ENCODE peak calls at places on chromosomes 11 and 22, in six cellular contexts. F is tibial artery, C is cardiac muscle cell, Y is IMR-90, A is neural progenitor cell, G is fibroblast of mammary gland. I is an unnamed sample.

GRCh38 chr11:60315866-60316265 is 11.2 kb upstream of the MS4A6E start:
- DNase-seq in F (no peak), C (peak), Y (no peak), A (peak), G (no peak), I (no peak)

GRCh38 chr11:68065841-68066240 is 27.0 kb downstream of the TCIRG1 start:
- DNase-seq in F (no peak), C (no peak), Y (no peak), A (no peak), G (no peak), I (no peak)

GRCh38 chr22:34800265-34800664 is 265.7 kb upstream of the ISX start:
- DNase-seq in F (no peak), C (no peak), Y (no peak), A (no peak), G (no peak), I (no peak)

GRCh38 chr11:29018631-29019030 is 910.4 kb downstream of the METTL15 start:
- DNase-seq in F (no peak), C (no peak), Y (peak), A (no peak), G (peak), I (no peak)

GRCh38 chr11:88315981-88316441 is 21.5 kb downstream of the CTSC start:
- DNase-seq in F (no peak), C (no peak), Y (no peak), A (no peak), G (no peak), I (no peak)

GRCh38 chr22:25760848-25761595 is 19.0 kb downstream of the MYO18B start:
- DNase-seq in F (no peak), C (no peak), Y (no peak), A (no peak), G (no peak), I (no peak)

GRCh38 chr11:116527180-116527991 is 245.4 kb downstream of the BUD13 start:
- DNase-seq in F (no peak), C (no peak), Y (no peak), A (no peak), G (no peak), I (no peak)

GRCh38 chr11:131624526-131624925 is 254.1 kb downstream of the NTM start:
- DNase-seq in F (no peak), C (no peak), Y (peak), A (no peak), G (peak), I (no peak)

GRCh38 chr11:111265421-111265820 is 19.9 kb downstream of the POU2AF2 start:
- DNase-seq in F (no peak), C (no peak), Y (no peak), A (no peak), G (no peak), I (no peak)

GRCh38 chr11:1304376-1304775 is 5.1 kb downstream of the TOLLIP start:
- DNase-seq in F (no peak), C (peak), Y (no peak), A (no peak), G (no peak), I (no peak)

GRCh38 chr11:35337136-35337918 is 82.0 kb downstream of the SLC1A2 start:
- DNase-seq in F (no peak), C (no peak), Y (peak), A (no peak), G (peak), I (no peak)

GRCh38 chr22:19909350-19910179 is 32.0 kb upstream of the COMT start:
- DNase-seq in F (peak), C (peak), Y (peak), A (peak), G (peak), I (peak)

GRCh38 chr11:967995-968751 is 42.5 kb downstream of the AP2A2 start:
- DNase-seq in F (no peak), C (no peak), Y (no peak), A (no peak), G (no peak), I (no peak)

GRCh38 chr22:45891996-45892621 is 84.9 kb downstream of the WNT7B start:
- DNase-seq in F (no peak), C (no peak), Y (no peak), A (no peak), G (no peak), I (no peak)

GRCh38 chr11:81993755-81994154 is 739.9 kb downstream of the FAM181B start:
- DNase-seq in F (no peak), C (no peak), Y (no peak), A (no peak), G (no peak), I (no peak)

GRCh38 chr22:36577019-36577418 is 48.1 kb upstream of the EIF3D start:
- DNase-seq in F (no peak), C (no peak), Y (peak), A (no peak), G (peak), I (no peak)

GRCh38 chr11:12249590-12250260 is 127.6 kb upstream of the PARVA start:
- DNase-seq in F (no peak), C (no peak), Y (no peak), A (no peak), G (no peak), I (no peak)

GRCh38 chr11:25902476-25902875 is 429.5 kb upstream of the ANO3 start:
- DNase-seq in F (no peak), C (no peak), Y (no peak), A (no peak), G (no peak), I (no peak)

GRCh38 chr22:20117656-20118571 is 888 bp upstream of the TRMT2A start:
- DNase-seq in F (no peak), C (peak), Y (peak), A (peak), G (peak), I (no peak)

GRCh38 chr11:41947392-41947791 is 487.9 kb upstream of the LRRC4C start:
- DNase-seq in F (no peak), C (peak), Y (no peak), A (no peak), G (no peak), I (no peak)

GRCh38 chr22:35634981-35635540 is 13.2 kb upstream of the APOL6 start:
- DNase-seq in F (no peak), C (no peak), Y (peak), A (no peak), G (peak), I (no peak)

GRCh38 chr11:65540290-65541092 is 15.6 kb downstream of the SCYL1 start:
- DNase-seq in F (peak), C (peak), Y (peak), A (peak), G (peak), I (peak)
- TF ChIP-seq CTCF in F (peak), C (peak), Y (peak), A (peak), G (peak), I (peak)

DNA sequence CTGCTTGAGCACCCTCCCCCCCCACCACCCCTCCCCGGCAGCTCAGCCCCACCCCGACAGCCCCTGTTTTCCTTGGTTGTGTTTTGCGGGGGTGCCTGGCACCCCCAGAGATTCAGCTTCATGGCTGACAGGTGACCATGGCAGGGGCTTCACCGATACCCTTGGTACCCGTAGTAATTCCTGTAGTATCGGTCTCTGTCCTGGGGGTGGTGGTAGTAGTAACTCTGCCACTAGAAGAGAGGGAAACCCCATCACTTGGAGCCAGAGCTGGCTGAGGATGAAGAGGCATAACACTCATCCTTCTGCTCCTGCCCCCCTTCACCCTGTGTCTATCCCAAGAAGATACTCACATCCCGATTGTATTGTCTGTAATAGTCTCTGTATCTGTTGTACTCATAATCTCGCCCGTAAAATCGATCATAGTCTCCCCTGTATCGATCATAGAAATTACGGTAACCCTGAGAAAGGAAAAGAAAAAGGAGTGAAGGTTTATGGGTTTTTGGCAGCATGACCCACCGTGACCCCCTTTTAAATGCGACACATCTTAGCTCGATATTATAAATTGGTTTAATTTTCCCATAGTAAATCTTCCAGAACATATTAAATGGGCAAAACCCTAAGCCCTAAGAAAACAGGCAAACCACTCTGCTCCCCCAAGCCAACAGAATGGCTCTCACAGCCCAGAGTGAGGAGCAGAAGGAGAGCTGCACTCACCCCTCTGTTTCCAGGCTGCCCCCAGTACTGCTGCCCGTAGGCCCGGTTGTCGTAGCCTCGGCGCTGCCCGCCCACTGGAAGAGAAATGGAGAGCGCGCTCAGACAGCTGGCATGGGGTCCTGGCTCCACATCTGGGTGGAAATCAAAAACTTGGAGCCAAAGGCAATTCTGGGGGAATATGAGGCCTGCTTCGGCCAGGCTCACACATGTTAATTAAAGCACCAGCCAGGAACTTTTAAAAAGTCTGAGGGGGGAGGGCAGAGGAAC is 8.0 kb downstream of the GNG3 start:
- DNase-seq in F (no peak), C (no peak), Y (no peak), A (no peak), G (no peak), I (no peak)
- TF ChIP-seq CTCF in F (no peak), C (no peak), Y (no peak), A (no peak), G (no peak), I (no peak)

GRCh38 chr22:42160251-42160650 is 29.6 kb upstream of the CYP2D6 start:
- DNase-seq in F (no peak), C (no peak), Y (no peak), A (no peak), G (no peak), I (no peak)

GRCh38 chr22:42156597-42156996 is 26.0 kb upstream of the CYP2D6 start:
- DNase-seq in F (no peak), C (no peak), Y (no peak), A (no peak), G (no peak), I (no peak)

GRCh38 chr22:42160830-42161696 is 30.5 kb upstream of the CYP2D6 start:
- DNase-seq in F (no peak), C (no peak), Y (no peak), A (no peak), G (no peak), I (no peak)

GRCh38 chr22:42156121-42156520 is 25.5 kb upstream of the CYP2D6 start:
- DNase-seq in F (no peak), C (no peak), Y (no peak), A (no peak), G (no peak), I (no peak)

GRCh38 chr22:42158456-42159132 is 28.0 kb upstream of the CYP2D6 start:
- DNase-seq in F (no peak), C (no peak), Y (no peak), A (no peak), G (no peak), I (no peak)
- TF ChIP-seq CTCF in F (no peak), C (no peak), Y (no peak), A (no peak), G (no peak), I (no peak)

GRCh38 chr11:93131709-93132108 is 66.1 kb downstream of the SLC36A4 start:
- DNase-seq in F (no peak), C (peak), Y (no peak), A (peak), G (no peak), I (no peak)
- TF ChIP-seq CTCF in F (no peak), C (no peak), Y (peak), A (peak), G (peak), I (peak)

GRCh38 chr11:129785383-129786111 is 30.1 kb upstream of the TMEM45B start:
- DNase-seq in F (no peak), C (no peak), Y (peak), A (no peak), G (peak), I (no peak)
- TF ChIP-seq CTCF in F (no peak), C (peak), Y (peak), A (peak), G (peak), I (no peak)

DNA sequence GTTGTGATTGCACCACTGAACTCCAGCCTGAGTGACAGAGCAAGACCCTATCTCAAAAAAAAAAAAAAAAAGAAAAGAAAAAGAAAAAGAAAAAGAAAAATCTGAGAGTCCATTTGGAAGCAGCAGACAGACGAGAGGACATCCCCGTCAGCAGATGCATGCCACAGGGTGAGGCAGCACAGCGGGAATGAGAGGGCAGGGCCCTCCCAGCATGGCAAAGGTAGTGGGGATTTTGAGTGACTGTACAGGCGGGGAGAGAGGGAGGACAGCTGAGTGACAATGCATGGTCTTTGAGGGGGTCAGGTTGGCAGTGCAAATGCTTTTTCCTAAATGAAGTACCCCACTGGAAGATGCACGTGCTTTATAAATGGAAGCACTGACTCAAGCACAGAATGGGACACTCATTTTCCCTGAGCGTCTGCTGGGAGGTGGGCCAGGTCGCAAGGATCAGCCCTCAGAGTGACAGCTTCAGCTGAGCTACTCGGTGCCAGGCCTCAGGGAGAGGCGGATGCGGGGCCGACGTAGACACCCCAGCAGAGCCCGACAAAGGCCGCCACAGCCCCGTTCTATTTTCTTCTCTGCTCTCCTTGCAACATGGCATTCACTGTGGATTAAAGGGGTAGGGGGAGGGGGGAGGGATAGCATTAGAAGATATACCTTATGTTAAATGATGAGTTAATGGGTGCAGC is 113.5 kb downstream of the SHANK2 start:
- DNase-seq in F (no peak), C (no peak), Y (no peak), A (peak), G (no peak), I (no peak)
- TF ChIP-seq CTCF in F (no peak), C (no peak), Y (no peak), A (no peak), G (no peak), I (no peak)

GRCh38 chr22:32677876-32678275 is 123.6 kb upstream of the TIMP3 start:
- DNase-seq in F (no peak), C (no peak), Y (no peak), A (no peak), G (no peak), I (no peak)

GRCh38 chr22:32680277-32680676 is 121.2 kb upstream of the TIMP3 start:
- DNase-seq in F (no peak), C (no peak), Y (no peak), A (no peak), G (no peak), I (no peak)

GRCh38 chr22:32672542-32672941 is 129.0 kb upstream of the TIMP3 start:
- DNase-seq in F (no peak), C (no peak), Y (no peak), A (no peak), G (no peak), I (no peak)

GRCh38 chr22:32676196-32676595 is 125.3 kb upstream of the TIMP3 start:
- DNase-seq in F (no peak), C (no peak), Y (no peak), A (no peak), G (no peak), I (no peak)

GRCh38 chr22:32674925-32675825 is 126.3 kb upstream of the TIMP3 start:
- DNase-seq in F (no peak), C (no peak), Y (no peak), A (no peak), G (peak), I (no peak)
- TF ChIP-seq CTCF in F (no peak), C (peak), Y (peak), A (no peak), G (peak), I (no peak)

GRCh38 chr11:22426915-22427314 is 88.7 kb downstream of the SLC17A6 start:
- DNase-seq in F (no peak), C (no peak), Y (peak), A (no peak), G (peak), I (no peak)
- TF ChIP-seq CTCF in F (no peak), C (peak), Y (peak), A (no peak), G (peak), I (no peak)

DNA sequence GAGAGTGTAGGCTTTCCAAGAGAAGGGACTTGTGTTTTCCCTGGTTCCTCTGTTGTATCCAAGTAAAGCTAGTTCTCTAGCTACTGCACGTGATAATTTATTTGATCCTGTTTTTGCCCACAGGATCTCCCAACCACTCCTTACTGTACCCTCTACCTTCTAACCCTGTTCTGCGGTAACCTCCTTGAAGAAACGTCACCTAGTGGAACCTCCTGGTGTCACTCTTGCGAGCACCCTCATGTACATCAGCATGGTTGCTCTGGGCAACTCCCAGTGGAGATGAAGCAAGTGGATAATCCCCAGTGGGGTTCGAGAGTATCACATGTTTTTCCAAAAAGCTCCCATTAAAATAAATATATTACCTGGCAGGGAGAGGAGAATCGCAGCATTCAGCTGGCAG is 108.9 kb upstream of the CLMP start:
- DNase-seq in F (no peak), C (no peak), Y (no peak), A (no peak), G (no peak), I (no peak)
- TF ChIP-seq CTCF in F (no peak), C (no peak), Y (no peak), A (peak), G (no peak), I (no peak)

GRCh38 chr22:32444068-32444467 is 20.2 kb downstream of the BPIFC start:
- DNase-seq in F (no peak), C (no peak), Y (no peak), A (peak), G (peak), I (no peak)
- TF ChIP-seq CTCF in F (no peak), C (peak), Y (no peak), A (peak), G (peak), I (peak)

I was measured in neural crest cell.